ENCODE peak calls at places on chromosome 1, in four cellular contexts. A is AG10803, L is keratinocyte, T is tibial artery. P is an unnamed sample.

GRCh38 chr1:228755800-228756199 is 20.5 kb downstream of the RHOU start:
- DNase-seq in A (no peak), L (no peak), T (no peak), P (no peak)

GRCh38 chr1:53410100-53410541 is 49.1 kb upstream of the DMRTB1 start:
- DNase-seq in A (no peak), L (no peak), T (no peak), P (no peak)

GRCh38 chr1:39895096-39895495 is 6.6 kb downstream of the MYCL start:
- DNase-seq in A (peak; percentile 34), L (no peak), T (no peak), P (no peak)

GRCh38 chr1:201681375-201681774 is 142.4 kb downstream of the NAV1 start:
- DNase-seq in A (no peak), L (no peak), T (peak; percentile 55), P (peak; percentile 32)

GRCh38 chr1:37892151-37893047 is 33.0 kb upstream of the MTF1 start:
- DNase-seq in A (peak; percentile 61), L (no peak), T (no peak), P (peak; percentile 49)

GRCh38 chr1:23466423-23466989 is 17.5 kb downstream of the ASAP3 start:
- DNase-seq in A (no peak), L (no peak), T (no peak), P (no peak)

GRCh38 chr1:12549460-12550349 is 68.3 kb downstream of the DHRS3 start:
- DNase-seq in A (peak; percentile 89), L (peak; percentile 96), T (peak; percentile 92), P (peak; percentile 80)

GRCh38 chr1:45752441-45753052 is 2.1 kb upstream of the IPP start:
- DNase-seq in A (peak; percentile 53), L (no peak), T (no peak), P (peak; percentile 28)

GRCh38 chr1:170680428-170680827 is 16.5 kb downstream of the PRRX1 start:
- DNase-seq in A (peak; percentile 96), L (no peak), T (no peak), P (peak; percentile 67)

GRCh38 chr1:205681364-205681763 is 1.1 kb upstream of the SLC45A3 start:
- DNase-seq in A (no peak), L (no peak), T (no peak), P (no peak)

GRCh38 chr1:32014199-32014936 is 700 bp downstream of the KHDRBS1 start:
- DNase-seq in A (peak; percentile 50), L (no peak), T (peak; percentile 55), P (peak; percentile 55)

GRCh38 chr1:70941563-70941962 is 106.1 kb downstream of the PTGER3 start:
- DNase-seq in A (peak; percentile 50), L (no peak), T (no peak), P (no peak)

GRCh38 chr1:32031578-32032286 is 18.1 kb downstream of the KHDRBS1 start:
- DNase-seq in A (peak; percentile 80), L (no peak), T (no peak), P (peak; percentile 47)

GRCh38 chr1:209702832-209703231 is 1.8 kb upstream of the HSD11B1 start:
- DNase-seq in A (no peak), L (no peak), T (no peak), P (no peak)

GRCh38 chr1:25945756-25946155 is 39.5 kb upstream of the STMN1 start:
- DNase-seq in A (no peak), L (no peak), T (no peak), P (no peak)

GRCh38 chr1:228416217-228416971 is at the start of gene TRIM17:
- DNase-seq in A (no peak), L (no peak), T (no peak), P (no peak)

GRCh38 chr1:2233997-2234761 is 6.1 kb downstream of the SKI start:
- DNase-seq in A (peak; percentile 98), L (no peak), T (peak; percentile 97), P (peak; percentile 98)

GRCh38 chr1:219310181-219310728 is 136.6 kb downstream of the LYPLAL1 start:
- DNase-seq in A (no peak), L (no peak), T (no peak), P (no peak)

GRCh38 chr1:161165742-161166668 is at the start of gene PPOX:
- DNase-seq in A (peak; percentile 98), L (peak; percentile 86), T (peak; percentile 99), P (peak; percentile 99)
- TF ChIP-seq CTCF in A (peak; percentile 59), L (peak; percentile 40), T (peak; percentile 24), P (peak; percentile 46)

GRCh38 chr1:153262462-153263157 is 3.1 kb downstream of the LORICRIN start:
- DNase-seq in A (no peak), L (no peak), T (no peak), P (no peak)

GRCh38 chr1:153259387-153259786 is at the start of gene LORICRIN:
- DNase-seq in A (no peak), L (no peak), T (no peak), P (no peak)

GRCh38 chr1:153260473-153260979 is 1.0 kb downstream of the LORICRIN start:
- DNase-seq in A (no peak), L (no peak), T (no peak), P (no peak)

GRCh38 chr1:153261793-153262371 is 2.4 kb downstream of the LORICRIN start:
- DNase-seq in A (no peak), L (no peak), T (no peak), P (no peak)

DNA sequence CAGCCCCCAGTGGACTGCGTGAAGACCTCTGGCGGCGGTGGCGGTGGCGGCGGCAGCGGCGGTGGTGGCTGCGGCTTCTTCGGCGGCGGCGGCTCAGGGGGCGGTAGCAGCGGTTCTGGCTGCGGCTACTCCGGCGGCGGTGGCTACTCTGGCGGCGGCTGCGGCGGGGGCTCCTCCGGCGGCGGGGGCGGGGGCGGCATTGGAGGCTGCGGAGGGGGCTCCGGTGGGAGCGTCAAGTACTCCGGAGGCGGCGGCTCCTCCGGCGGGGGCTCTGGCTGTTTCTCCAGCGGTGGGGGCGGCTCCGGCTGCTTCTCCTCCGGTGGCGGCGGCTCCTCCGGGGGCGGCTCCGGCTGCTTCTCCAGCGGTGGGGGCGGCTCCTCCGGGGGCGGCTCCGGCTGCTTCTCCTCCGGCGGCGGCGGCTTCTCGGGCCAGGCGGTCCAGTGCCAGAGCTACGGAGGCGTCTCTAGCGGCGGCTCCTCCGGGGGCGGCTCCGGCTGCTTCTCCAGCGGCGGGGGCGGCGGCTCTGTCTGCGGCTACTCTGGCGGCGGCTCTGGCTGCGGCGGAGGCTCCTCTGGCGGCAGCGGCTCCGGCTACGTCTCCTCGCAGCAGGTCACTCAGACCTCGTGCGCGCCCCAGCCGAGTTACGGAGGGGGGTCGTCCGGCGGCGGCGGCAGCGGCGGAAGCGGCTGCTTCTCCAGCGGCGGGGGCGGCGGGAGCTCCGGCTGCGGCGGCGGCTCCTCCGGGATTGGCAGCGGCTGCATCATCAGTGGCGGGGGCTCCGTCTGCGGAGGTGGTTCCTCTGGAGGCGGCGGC is 1.7 kb downstream of the LORICRIN start:
- DNase-seq in A (peak; percentile 3), L (no peak), T (no peak), P (peak; percentile 6)
- H3K4me3 ChIP-seq in A (peak overlapping the region; percentile 33), L (peak overlapping the region; percentile 63), T (peak overlapping the region; percentile 44), P (peak overlapping the region; percentile 34)

GRCh38 chr1:236064674-236065508 is at the start of gene NID1:
- DNase-seq in A (peak; percentile 73), L (no peak), T (peak; percentile 88), P (peak; percentile 81)
- TF ChIP-seq CTCF in A (peak; percentile 27), L (no peak), T (peak; percentile 44), P (no peak)

GRCh38 chr1:19976317-19977003 is 3.0 kb downstream of the PLA2G2A start:
- DNase-seq in A (no peak), L (no peak), T (no peak), P (no peak)
- H3K4me3 ChIP-seq in A (no peak overlapping the region), L (no peak overlapping the region), T (no peak overlapping the region), P (no peak overlapping the region)

DNA sequence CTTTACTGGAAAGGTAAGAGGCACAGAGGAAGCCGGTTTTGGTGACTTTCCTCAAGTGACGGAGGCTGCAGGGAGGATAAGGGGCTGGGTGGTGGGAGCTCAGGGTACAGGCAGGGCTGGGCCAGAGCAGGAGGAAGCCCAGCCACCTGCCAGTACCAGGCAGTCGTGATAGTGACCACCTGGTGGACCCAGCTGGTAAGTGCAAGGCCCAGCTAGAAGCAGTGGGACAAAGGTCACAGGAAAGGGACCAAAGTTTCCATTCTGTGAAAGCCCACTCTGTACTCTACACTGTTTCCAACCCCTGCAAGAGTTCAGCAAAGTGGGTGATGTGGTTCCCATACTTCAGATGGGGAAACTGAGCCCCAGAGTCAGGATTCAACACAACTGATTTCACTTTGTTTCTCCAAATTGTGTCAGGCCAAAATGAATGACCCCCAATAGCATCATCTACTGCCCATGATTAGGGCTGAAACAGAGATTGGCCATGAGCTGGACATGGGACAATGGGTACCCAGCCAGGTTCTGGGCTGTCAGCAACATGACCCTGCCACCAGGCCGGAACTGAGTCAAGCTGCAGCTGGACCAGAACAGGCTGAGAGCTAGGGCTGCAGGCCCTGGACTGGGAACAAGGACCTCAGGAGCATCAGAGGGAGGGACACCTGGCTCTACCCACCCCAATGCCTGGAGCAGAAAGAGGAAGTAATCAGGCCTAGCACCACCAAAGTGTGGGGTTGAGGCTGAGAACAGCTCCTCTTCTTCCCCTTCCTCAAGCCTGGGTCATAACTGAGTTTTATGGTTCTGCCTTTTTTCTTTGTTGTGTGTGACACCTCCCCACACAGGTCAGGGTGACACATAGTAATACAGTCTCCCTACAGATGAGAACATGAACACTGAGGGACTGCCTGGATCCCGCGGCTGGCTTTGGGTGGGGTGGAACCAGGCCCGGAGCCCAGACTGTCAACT is 50.2 kb downstream of the KCNN3 start:
- DNase-seq in A (no peak), L (no peak), T (no peak), P (peak; percentile 8)
- TF ChIP-seq CTCF in A (peak; percentile 44), L (peak; percentile 54), T (peak; percentile 22), P (peak; percentile 46)

GRCh38 chr1:16961297-16962124 is 18.9 kb downstream of the MFAP2 start:
- DNase-seq in A (no peak), L (no peak), T (no peak), P (no peak)
- H3K4me3 ChIP-seq in A (peak overlapping the region; percentile 56), L (no peak overlapping the region), T (peak overlapping the region; percentile 45), P (peak overlapping the region; percentile 43)

GRCh38 chr1:195738971-195739650 is 869.1 kb downstream of the KCNT2 start:
- DNase-seq in A (peak; percentile 28), L (no peak), T (no peak), P (peak; percentile 3)

GRCh38 chr1:195735140-195735539 is 873.1 kb downstream of the KCNT2 start:
- DNase-seq in A (no peak), L (no peak), T (no peak), P (no peak)

GRCh38 chr1:195733408-195733807 is 874.8 kb downstream of the KCNT2 start:
- DNase-seq in A (no peak), L (no peak), T (no peak), P (no peak)

GRCh38 chr1:195731385-195731784 is 876.9 kb downstream of the KCNT2 start:
- DNase-seq in A (no peak), L (no peak), T (no peak), P (no peak)

GRCh38 chr1:195733826-195734225 is 874.4 kb downstream of the KCNT2 start:
- DNase-seq in A (peak; percentile 30), L (no peak), T (no peak), P (peak; percentile 13)
- TF ChIP-seq CTCF in A (peak; percentile 55), L (peak; percentile 49), T (no peak), P (peak; percentile 36)